ENCODE peak calls at places on chromosomes 2 and 18, in four cellular contexts. One of them, this sample, is unnamed.

GRCh38 chr2:9483107-9483506 is 8.8 kb downstream of the IAH1 start:
- DNase-seq in HepG2: no peak
- DNase-seq in GM12878: no peak
- DNase-seq in K562: no peak
- DNase-seq in this sample: no peak

GRCh38 chr2:30385327-30385726 is 61.7 kb upstream of the LCLAT1 start:
- DNase-seq in K562: peak
- DNase-seq in HepG2: no peak
- DNase-seq in GM12878: no peak
- DNase-seq in this sample: no peak

GRCh38 chr18:74219056-74219455 is 70.7 kb downstream of the TIMM21 start:
- DNase-seq in GM12878: no peak
- DNase-seq in HepG2: no peak
- DNase-seq in K562: no peak
- DNase-seq in this sample: no peak

GRCh38 chr2:32910883-32911598 is 35.7 kb upstream of the LTBP1 start:
- DNase-seq in GM12878: peak
- DNase-seq in K562: no peak
- DNase-seq in HepG2: no peak
- DNase-seq in this sample: no peak

GRCh38 chr2:111665011-111665410 is 219.0 kb downstream of the ANAPC1 start:
- DNase-seq in HepG2: no peak
- DNase-seq in GM12878: no peak
- DNase-seq in K562: no peak
- DNase-seq in this sample: no peak

GRCh38 chr2:102197389-102198137 is 10.7 kb downstream of the IL1RL2 start:
- DNase-seq in K562: no peak
- DNase-seq in GM12878: no peak
- DNase-seq in HepG2: no peak
- DNase-seq in this sample: no peak

GRCh38 chr2:215498411-215498810 is 62.5 kb upstream of the FN1 start:
- DNase-seq in GM12878: no peak
- DNase-seq in K562: peak
- DNase-seq in HepG2: peak
- DNase-seq in this sample: no peak

GRCh38 chr18:23635283-23636040 is 27.2 kb downstream of the ANKRD29 start:
- DNase-seq in K562: no peak
- DNase-seq in HepG2: no peak
- DNase-seq in GM12878: no peak
- DNase-seq in this sample: no peak

GRCh38 chr2:10884530-10885478 is 26.9 kb upstream of the KCNF1 start:
- DNase-seq in HepG2: peak
- DNase-seq in GM12878: peak
- DNase-seq in K562: no peak
- DNase-seq in this sample: no peak

GRCh38 chr2:60958361-60958760 is 59.2 kb upstream of the PEX13 start:
- DNase-seq in K562: no peak
- DNase-seq in GM12878: no peak
- DNase-seq in HepG2: no peak
- DNase-seq in this sample: no peak

GRCh38 chr2:61460168-61460567 is 10.7 kb downstream of the USP34 start:
- DNase-seq in K562: no peak
- DNase-seq in GM12878: no peak
- DNase-seq in HepG2: peak
- DNase-seq in this sample: no peak

GRCh38 chr2:206556357-206556949 is 85.8 kb upstream of the FAM237A start:
- DNase-seq in K562: peak
- DNase-seq in HepG2: peak
- DNase-seq in GM12878: no peak
- DNase-seq in this sample: no peak

DNA sequence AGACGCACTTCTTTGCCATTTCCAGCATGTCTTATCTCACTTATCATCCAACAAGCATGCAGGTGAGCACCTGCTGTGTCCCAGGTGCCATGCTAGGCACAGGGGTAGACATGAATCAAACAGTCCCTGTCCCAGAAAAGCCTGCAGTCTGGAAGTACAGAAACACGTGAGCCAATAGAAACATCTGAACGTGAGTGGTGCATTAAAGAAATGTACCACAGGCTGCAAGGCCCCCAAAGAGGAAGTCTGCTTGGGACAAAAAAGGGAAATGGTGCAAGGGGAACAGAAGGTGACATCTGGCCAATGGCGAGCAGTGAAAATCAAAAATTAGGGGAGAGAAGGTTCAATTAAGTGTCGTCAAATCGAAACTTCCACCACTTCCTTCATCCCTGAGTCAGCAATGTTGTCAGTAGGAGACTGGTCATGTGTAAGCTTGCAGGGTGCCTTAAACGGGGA is 17.6 kb upstream of the TMEM247 start:
- DNase-seq in GM12878: peak
- DNase-seq in K562: no peak
- DNase-seq in HepG2: no peak
- DNase-seq in this sample: no peak
- TF ChIP-seq HDAC6 in GM12878: no peak
- TF ChIP-seq HDAC6 in K562: no peak
- TF ChIP-seq HDAC6 in HepG2: no peak
- TF ChIP-seq HDAC6 in this sample: no peak

GRCh38 chr2:40043191-40043590 is 264.1 kb upstream of the THUMPD2 start:
- DNase-seq in GM12878: no peak
- DNase-seq in K562: no peak
- DNase-seq in HepG2: no peak
- DNase-seq in this sample: no peak
- TF ChIP-seq HDAC6 in GM12878: no peak
- TF ChIP-seq HDAC6 in K562: no peak
- TF ChIP-seq HDAC6 in HepG2: no peak
- TF ChIP-seq HDAC6 in this sample: no peak

GRCh38 chr2:230266654-230267053 is 41.1 kb downstream of the SP140 start:
- DNase-seq in K562: no peak
- DNase-seq in GM12878: no peak
- DNase-seq in HepG2: no peak
- DNase-seq in this sample: no peak

GRCh38 chr2:230268606-230269222 is 43.2 kb downstream of the SP140 start:
- DNase-seq in GM12878: peak
- DNase-seq in HepG2: no peak
- DNase-seq in K562: no peak
- DNase-seq in this sample: no peak

GRCh38 chr2:230267059-230267458 is 41.5 kb downstream of the SP140 start:
- DNase-seq in HepG2: no peak
- DNase-seq in K562: no peak
- DNase-seq in GM12878: no peak
- DNase-seq in this sample: no peak

GRCh38 chr2:230269715-230270114 is 44.2 kb downstream of the SP140 start:
- DNase-seq in K562: no peak
- DNase-seq in HepG2: no peak
- DNase-seq in GM12878: peak
- DNase-seq in this sample: no peak

DNA sequence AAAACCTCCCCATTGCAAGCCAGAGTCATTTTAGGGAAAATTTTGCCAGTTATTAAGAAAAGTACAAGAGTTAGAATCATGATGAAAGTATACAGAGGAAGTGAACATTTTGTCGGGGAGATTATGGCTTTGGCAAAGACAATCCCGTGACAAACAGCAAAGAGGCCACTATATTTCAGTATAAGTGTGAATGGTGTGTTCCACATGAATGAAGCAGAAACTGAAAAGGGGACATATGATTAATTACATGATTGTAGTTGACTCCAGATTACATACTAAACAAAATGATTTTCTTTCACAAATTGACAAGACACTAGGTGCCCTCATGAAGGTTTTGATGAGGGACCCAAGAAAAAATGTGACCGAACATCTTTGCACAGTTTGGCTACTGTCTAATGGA is 42.0 kb downstream of the SP140 start:
- DNase-seq in GM12878: peak
- DNase-seq in HepG2: no peak
- DNase-seq in K562: no peak
- DNase-seq in this sample: no peak
- TF ChIP-seq HDAC6 in GM12878: no peak
- TF ChIP-seq HDAC6 in HepG2: no peak
- TF ChIP-seq HDAC6 in K562: no peak
- TF ChIP-seq HDAC6 in this sample: no peak

DNA sequence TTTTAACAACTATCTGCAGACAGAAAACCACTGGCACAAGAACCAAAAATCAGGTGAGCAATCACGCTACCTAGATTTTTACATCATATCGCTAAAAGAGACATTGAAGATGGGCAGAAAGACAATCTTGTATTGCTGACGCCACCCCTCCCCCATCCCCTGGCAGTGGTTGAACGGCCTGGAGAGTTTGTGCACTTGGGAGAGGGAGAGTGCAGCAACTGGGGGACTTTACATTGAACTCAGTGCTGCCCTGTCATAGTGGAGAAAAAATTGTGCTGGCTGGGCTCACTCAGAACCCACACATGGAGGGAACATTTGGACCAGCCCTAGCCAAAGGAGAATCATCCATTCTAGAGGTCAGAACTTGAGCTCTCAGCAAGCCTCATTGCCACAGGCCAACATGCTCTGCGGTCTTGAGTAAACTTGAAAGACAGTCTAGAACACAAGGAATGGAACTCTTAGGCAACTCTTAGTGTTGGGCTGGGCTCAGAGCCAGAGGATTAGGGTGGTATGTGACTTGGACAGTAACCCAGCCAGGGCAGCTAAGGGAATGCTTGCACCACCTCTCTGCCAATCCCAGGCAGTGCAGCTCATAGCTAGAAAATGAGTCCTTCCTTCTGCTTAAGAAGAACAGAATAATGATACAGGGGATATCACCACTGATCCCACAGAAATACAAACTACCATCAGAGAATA is 220.0 kb upstream of the CYP26B1 start:
- DNase-seq in K562: no peak
- DNase-seq in GM12878: no peak
- DNase-seq in HepG2: peak
- DNase-seq in this sample: no peak
- TF ChIP-seq HDAC6 in K562: no peak
- TF ChIP-seq HDAC6 in GM12878: no peak
- TF ChIP-seq HDAC6 in HepG2: no peak
- TF ChIP-seq HDAC6 in this sample: no peak

GRCh38 chr2:233367606-233368005 is 13.3 kb downstream of the DGKD start:
- DNase-seq in HepG2: no peak
- DNase-seq in K562: no peak
- DNase-seq in GM12878: no peak
- DNase-seq in this sample: no peak
- TF ChIP-seq HDAC6 in HepG2: no peak
- TF ChIP-seq HDAC6 in K562: no peak
- TF ChIP-seq HDAC6 in GM12878: no peak
- TF ChIP-seq HDAC6 in this sample: no peak

GRCh38 chr2:179525340-179525739 is 260.7 kb upstream of the SESTD1 start:
- DNase-seq in HepG2: no peak
- DNase-seq in K562: no peak
- DNase-seq in GM12878: no peak
- DNase-seq in this sample: no peak
- TF ChIP-seq HDAC6 in HepG2: no peak
- TF ChIP-seq HDAC6 in K562: no peak
- TF ChIP-seq HDAC6 in GM12878: no peak
- TF ChIP-seq HDAC6 in this sample: no peak

GRCh38 chr18:12433829-12434540 is 26.3 kb downstream of the PRELID3A start:
- DNase-seq in K562: no peak
- DNase-seq in HepG2: no peak
- DNase-seq in GM12878: no peak
- DNase-seq in this sample: no peak

GRCh38 chr18:12435867-12436266 is 28.1 kb downstream of the PRELID3A start:
- DNase-seq in HepG2: no peak
- DNase-seq in K562: no peak
- DNase-seq in GM12878: no peak
- DNase-seq in this sample: no peak

GRCh38 chr18:12434541-12434929 is 26.8 kb downstream of the PRELID3A start:
- DNase-seq in GM12878: no peak
- DNase-seq in HepG2: no peak
- DNase-seq in K562: no peak
- DNase-seq in this sample: no peak

GRCh38 chr18:12441475-12442035 is 33.8 kb downstream of the PRELID3A start:
- DNase-seq in K562: no peak
- DNase-seq in HepG2: no peak
- DNase-seq in GM12878: no peak
- DNase-seq in this sample: no peak

GRCh38 chr18:12438257-12438656 is 30.5 kb downstream of the PRELID3A start:
- DNase-seq in HepG2: no peak
- DNase-seq in K562: no peak
- DNase-seq in GM12878: no peak
- DNase-seq in this sample: no peak
- TF ChIP-seq HDAC6 in HepG2: no peak
- TF ChIP-seq HDAC6 in K562: no peak
- TF ChIP-seq HDAC6 in GM12878: no peak
- TF ChIP-seq HDAC6 in this sample: no peak

GRCh38 chr2:70516596-70516995 is 37.0 kb downstream of the TGFA start:
- DNase-seq in K562: no peak
- DNase-seq in GM12878: peak
- DNase-seq in HepG2: no peak
- DNase-seq in this sample: no peak
- TF ChIP-seq HDAC6 in K562: no peak
- TF ChIP-seq HDAC6 in GM12878: no peak
- TF ChIP-seq HDAC6 in HepG2: no peak
- TF ChIP-seq HDAC6 in this sample: no peak

DNA sequence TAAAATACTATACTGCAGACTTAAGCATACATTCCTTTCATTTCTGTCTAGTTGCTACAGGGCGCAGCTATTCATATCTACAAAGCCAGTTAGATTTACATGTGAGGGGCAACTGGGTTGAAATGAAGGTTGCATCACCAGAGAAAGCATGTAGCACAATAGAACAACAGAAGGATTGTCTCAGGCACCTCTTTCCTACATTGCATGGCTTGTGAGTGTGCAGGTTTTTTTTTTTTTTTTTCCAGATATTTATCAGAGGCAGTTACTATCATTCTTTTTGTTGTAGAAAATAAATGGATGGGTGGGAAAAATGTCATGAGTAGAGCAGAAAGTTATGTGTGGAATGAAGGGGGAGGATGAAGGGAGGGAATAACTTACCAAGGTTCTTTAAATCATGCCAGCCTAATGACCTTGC is 86.8 kb downstream of the ERBB4 start:
- DNase-seq in K562: no peak
- DNase-seq in HepG2: peak
- DNase-seq in GM12878: no peak
- DNase-seq in this sample: no peak
- TF ChIP-seq HDAC6 in K562: no peak
- TF ChIP-seq HDAC6 in HepG2: no peak
- TF ChIP-seq HDAC6 in GM12878: no peak
- TF ChIP-seq HDAC6 in this sample: no peak

DNA sequence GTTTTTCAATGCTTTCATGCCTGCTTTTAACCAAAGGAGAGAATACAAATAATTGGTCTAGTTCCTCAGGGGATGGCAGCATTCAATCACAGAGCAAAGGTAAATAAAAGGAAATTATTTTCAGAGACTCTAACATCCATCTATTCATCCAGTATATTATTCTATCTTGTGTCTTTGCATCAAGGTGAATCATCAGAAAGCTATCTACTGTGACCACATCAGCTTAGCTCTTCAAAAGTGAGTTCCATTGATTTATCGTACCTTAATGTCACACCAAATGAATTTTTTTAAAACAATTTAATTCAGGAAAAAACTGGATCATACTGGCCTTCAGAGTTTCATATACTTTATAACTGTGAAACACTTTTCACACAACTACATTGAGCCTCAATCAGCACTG is 66.1 kb downstream of the CHN1 start:
- DNase-seq in HepG2: no peak
- DNase-seq in K562: no peak
- DNase-seq in GM12878: no peak
- DNase-seq in this sample: no peak
- TF ChIP-seq HDAC6 in HepG2: no peak
- TF ChIP-seq HDAC6 in K562: no peak
- TF ChIP-seq HDAC6 in GM12878: no peak
- TF ChIP-seq HDAC6 in this sample: no peak

This sample was measured in H1.